ENCODE peak calls at places on chromosomes 16 and 17, in ten cellular contexts. J, F, D, B, C, W, Q, R, T and K are unnamed samples.

GRCh38 chr17:73140531-73140930 is 24.3 kb upstream of the SSTR2 start:
- DNase-seq in R (no peak), J (peak), D (no peak), B (no peak), F (no peak), W (no peak), Q (no peak), C (no peak), T (no peak), K (no peak)

GRCh38 chr17:56870163-56870651 is 36.3 kb downstream of the DGKE start:
- DNase-seq in Q (no peak), R (no peak), D (no peak), F (no peak), J (no peak), B (no peak), C (no peak), T (no peak), W (no peak), K (no peak)

GRCh38 chr16:85878875-85879274 is 20.1 kb upstream of the IRF8 start:
- DNase-seq in Q (no peak), W (peak), D (peak), C (no peak), T (no peak), R (no peak), B (no peak), J (no peak), F (no peak), K (no peak)

GRCh38 chr16:17289671-17290070 is 181.1 kb downstream of the XYLT1 start:
- DNase-seq in D (no peak), Q (no peak), B (no peak), C (no peak), F (no peak), W (no peak), T (no peak), J (no peak), R (no peak), K (no peak)

GRCh38 chr17:42077770-42078169 is 20.5 kb downstream of the ZNF385C start:
- DNase-seq in W (no peak), J (no peak), B (no peak), T (no peak), C (no peak), Q (no peak), R (no peak), D (no peak), F (no peak), K (no peak)

GRCh38 chr17:3770471-3770870 is 30.5 kb downstream of the ITGAE start:
- DNase-seq in F (no peak), B (no peak), D (no peak), C (no peak), W (no peak), J (no peak), R (no peak), T (no peak), Q (no peak), K (no peak)

GRCh38 chr16:87461466-87461975 is 31.3 kb downstream of the ZCCHC14 start:
- DNase-seq in F (peak), C (peak), D (peak), T (peak), R (peak), W (peak), J (peak), Q (no peak), B (peak), K (peak)

GRCh38 chr16:72832640-72833039 is 215.3 kb downstream of the ZFHX3 start:
- DNase-seq in C (peak), J (peak), R (peak), T (peak), B (peak), Q (peak), W (no peak), F (peak), D (peak), K (peak)

GRCh38 chr17:10687497-10687896 is 9.8 kb downstream of the SCO1 start:
- DNase-seq in B (no peak), T (no peak), W (no peak), Q (no peak), R (no peak), D (no peak), C (no peak), J (no peak), F (no peak), K (no peak)

GRCh38 chr16:27514806-27515205 is 34.9 kb downstream of the GTF3C1 start:
- DNase-seq in B (no peak), D (no peak), J (no peak), Q (no peak), R (no peak), T (no peak), F (no peak), W (no peak), C (no peak), K (no peak)

GRCh38 chr17:33647976-33648375 is 354.9 kb upstream of the ASIC2 start:
- DNase-seq in Q (no peak), F (no peak), C (no peak), D (peak), B (peak), T (no peak), R (peak), J (peak), W (no peak), K (no peak)

GRCh38 chr17:601462-602303 is 113.0 kb downstream of the VPS53 start:
- DNase-seq in Q (no peak), F (no peak), J (no peak), B (peak), D (peak), R (no peak), C (no peak), W (no peak), T (no peak), K (no peak)

GRCh38 chr17:31494259-31495048 is 103.0 kb downstream of the RAB11FIP4 start:
- DNase-seq in J (no peak), T (peak), B (no peak), F (no peak), W (no peak), D (no peak), R (no peak), Q (no peak), C (no peak), K (no peak)

GRCh38 chr17:54626146-54626703 is 274.4 kb upstream of the TOM1L1 start:
- DNase-seq in W (no peak), Q (no peak), J (no peak), F (no peak), B (no peak), D (no peak), C (no peak), R (no peak), T (no peak), K (peak)

GRCh38 chr17:50129303-50129945 is 536 bp downstream of the SAMD14 start:
- DNase-seq in C (no peak), J (peak), B (no peak), F (no peak), D (no peak), W (no peak), R (peak), T (peak), Q (no peak), K (no peak)

GRCh38 chr16:57038151-57038550 is 48.8 kb downstream of the NLRC5 start:
- DNase-seq in F (no peak), B (no peak), T (no peak), C (no peak), R (no peak), Q (no peak), D (peak), W (no peak), J (no peak), K (no peak)

GRCh38 chr17:77320501-77321256 is 179.9 kb downstream of the SEC14L1 start:
- DNase-seq in W (no peak), B (peak), T (no peak), C (no peak), F (no peak), R (no peak), D (peak), J (peak), Q (no peak), K (no peak)

GRCh38 chr17:266701-267656 is 85.5 kb upstream of the DOC2B start:
- DNase-seq in R (no peak), C (no peak), B (no peak), F (peak), W (no peak), Q (no peak), J (peak), D (no peak), T (no peak), K (no peak)

GRCh38 chr17:66730497-66730923 is 104.4 kb upstream of the CACNG5 start:
- DNase-seq in J (no peak), C (no peak), F (no peak), B (no peak), D (no peak), W (no peak), Q (no peak), R (no peak), T (no peak), K (no peak)

GRCh38 chr16:391885-392335 is 5.1 kb upstream of the NME4 start:
- DNase-seq in D (peak), W (no peak), Q (no peak), T (peak), R (peak), C (no peak), B (peak), J (peak), F (no peak), K (peak)

GRCh38 chr16:26993988-26994387 is 72.7 kb upstream of the C16orf82 start:
- DNase-seq in Q (no peak), J (no peak), R (no peak), C (no peak), T (no peak), F (no peak), W (no peak), D (peak), B (no peak), K (no peak)

GRCh38 chr16:58472266-58472665 is 27.7 kb upstream of the NDRG4 start:
- DNase-seq in R (no peak), C (no peak), F (no peak), Q (no peak), T (no peak), J (no peak), D (no peak), W (no peak), B (no peak), K (no peak)

GRCh38 chr16:51134876-51135275 is 16.2 kb downstream of the SALL1 start:
- DNase-seq in B (no peak), Q (no peak), J (peak), T (no peak), D (no peak), R (no peak), C (no peak), W (no peak), F (no peak), K (no peak)

GRCh38 chr16:88368994-88369393 is 13.8 kb upstream of the ZNF469 start:
- DNase-seq in W (no peak), Q (no peak), F (no peak), R (no peak), J (no peak), T (no peak), D (no peak), C (no peak), B (no peak), K (no peak)

GRCh38 chr16:78127130-78127529 is 27.7 kb downstream of the WWOX start:
- DNase-seq in Q (no peak), R (no peak), F (no peak), C (no peak), B (no peak), W (no peak), T (no peak), D (peak), J (no peak), K (no peak)

GRCh38 chr16:14669776-14670175 is 24.3 kb downstream of the PLA2G10 start:
- DNase-seq in F (no peak), J (no peak), Q (no peak), B (no peak), T (no peak), D (no peak), R (no peak), C (no peak), W (no peak), K (no peak)

GRCh38 chr17:8681175-8681949 is 50.8 kb upstream of the MYH10 start:
- DNase-seq in F (no peak), T (no peak), W (no peak), R (no peak), J (no peak), B (no peak), D (peak), Q (no peak), C (no peak), K (no peak)

GRCh38 chr17:16919663-16920627 is 52.0 kb downstream of the TNFRSF13B start:
- DNase-seq in T (no peak), R (no peak), W (no peak), F (no peak), Q (no peak), D (no peak), C (no peak), B (no peak), J (no peak), K (no peak)

GRCh38 chr17:82568997-82569393 is 49.5 kb downstream of the FOXK2 start:
- DNase-seq in W (no peak), C (no peak), Q (no peak), D (no peak), T (no peak), J (no peak), R (no peak), B (no peak), F (no peak), K (no peak)

GRCh38 chr17:57035971-57036481 is 49.0 kb upstream of the AKAP1 start:
- DNase-seq in B (no peak), J (no peak), Q (no peak), T (no peak), W (no peak), D (no peak), F (no peak), C (no peak), R (no peak), K (no peak)

GRCh38 chr17:9225305-9226101 is 204.2 kb downstream of the NTN1 start:
- DNase-seq in B (no peak), T (no peak), Q (no peak), D (no peak), R (no peak), F (no peak), J (peak), C (no peak), W (no peak), K (no peak)

GRCh38 chr17:58991718-58992331 is 114.9 kb downstream of the TRIM37 start:
- DNase-seq in F (no peak), W (no peak), D (peak), C (no peak), J (no peak), R (no peak), B (no peak), T (no peak), Q (no peak), K (no peak)

GRCh38 chr17:50508573-50509460 is 578 bp downstream of the MYCBPAP start:
- DNase-seq in J (no peak), D (no peak), F (no peak), B (peak), T (no peak), C (no peak), Q (no peak), R (no peak), W (no peak), K (no peak)

GRCh38 chr17:65173284-65173793 is 36.2 kb downstream of the RGS9 start:
- DNase-seq in T (peak), W (peak), J (no peak), B (peak), C (no peak), Q (no peak), R (peak), D (peak), F (no peak), K (no peak)